ENCODE peak calls at places on chromosomes 16 and 17, in four cellular contexts. One of them, this sample, is unnamed. For H3K4me1 and H3K36me3, the result is how much of the 10 kb centered on the place peaks cover.

GRCh38 chr17:63930951-63931575 is 1.1 kb downstream of the CD79B start:
- DNase-seq in SK-N-SH: peak
- DNase-seq in esophagus muscularis mucosa: no peak
- DNase-seq in ovary: no peak
- DNase-seq in this sample: peak

GRCh38 chr17:74573169-74573568 is 5.9 kb upstream of the CD300H start:
- DNase-seq in esophagus muscularis mucosa: no peak
- DNase-seq in ovary: no peak
- DNase-seq in SK-N-SH: no peak
- DNase-seq in this sample: no peak

GRCh38 chr17:48925251-48925990 is 17.2 kb downstream of the UBE2Z start:
- DNase-seq in SK-N-SH: no peak
- DNase-seq in esophagus muscularis mucosa: no peak
- DNase-seq in ovary: no peak
- DNase-seq in this sample: no peak

GRCh38 chr17:74239169-74239568 is 25.8 kb downstream of the TTYH2 start:
- DNase-seq in ovary: no peak
- DNase-seq in SK-N-SH: no peak
- DNase-seq in esophagus muscularis mucosa: no peak
- DNase-seq in this sample: peak

GRCh38 chr17:33292981-33293867 is at the start of gene ASIC2:
- DNase-seq in SK-N-SH: peak
- DNase-seq in ovary: peak
- DNase-seq in esophagus muscularis mucosa: no peak
- DNase-seq in this sample: no peak

GRCh38 chr17:58049533-58049932 is 33.7 kb upstream of the DYNLL2 start:
- DNase-seq in ovary: no peak
- DNase-seq in esophagus muscularis mucosa: no peak
- DNase-seq in SK-N-SH: no peak
- DNase-seq in this sample: no peak

GRCh38 chr17:42536372-42537155 is 523 bp downstream of the NAGLU start:
- DNase-seq in SK-N-SH: peak
- DNase-seq in esophagus muscularis mucosa: peak
- DNase-seq in ovary: peak
- DNase-seq in this sample: peak

GRCh38 chr17:64150237-64151015 is 20.5 kb upstream of the ERN1 start:
- DNase-seq in esophagus muscularis mucosa: no peak
- DNase-seq in SK-N-SH: no peak
- DNase-seq in ovary: no peak
- DNase-seq in this sample: no peak

GRCh38 chr17:45425125-45425983 is 7.3 kb downstream of the ARHGAP27 start:
- DNase-seq in esophagus muscularis mucosa: no peak
- DNase-seq in ovary: no peak
- DNase-seq in SK-N-SH: peak
- DNase-seq in this sample: no peak

GRCh38 chr16:31055613-31056012 is 18.4 kb downstream of the ZNF668 start:
- DNase-seq in ovary: no peak
- DNase-seq in SK-N-SH: no peak
- DNase-seq in esophagus muscularis mucosa: no peak
- DNase-seq in this sample: no peak

GRCh38 chr17:36511216-36511615 is 23.5 kb downstream of the MYO19 start:
- DNase-seq in SK-N-SH: no peak
- DNase-seq in esophagus muscularis mucosa: no peak
- DNase-seq in ovary: no peak
- DNase-seq in this sample: no peak

GRCh38 chr17:63156986-63157385 is 191.0 kb downstream of the TANC2 start:
- DNase-seq in SK-N-SH: no peak
- DNase-seq in esophagus muscularis mucosa: no peak
- DNase-seq in ovary: no peak
- DNase-seq in this sample: no peak

GRCh38 chr16:17301593-17302135 is 169.1 kb downstream of the XYLT1 start:
- DNase-seq in SK-N-SH: no peak
- DNase-seq in esophagus muscularis mucosa: no peak
- DNase-seq in ovary: no peak
- DNase-seq in this sample: no peak

GRCh38 chr17:39662551-39663339 is 2.4 kb upstream of the TCAP start:
- DNase-seq in SK-N-SH: no peak
- DNase-seq in ovary: no peak
- DNase-seq in esophagus muscularis mucosa: no peak
- DNase-seq in this sample: no peak

GRCh38 chr16:10990378-10990777 is 46.0 kb downstream of the CLEC16A start:
- DNase-seq in ovary: no peak
- DNase-seq in SK-N-SH: no peak
- DNase-seq in esophagus muscularis mucosa: no peak
- DNase-seq in this sample: no peak

GRCh38 chr17:50201226-50201854 is at the start of gene COL1A1:
- DNase-seq in SK-N-SH: peak
- DNase-seq in esophagus muscularis mucosa: no peak
- DNase-seq in ovary: peak
- DNase-seq in this sample: peak

GRCh38 chr17:3693829-3694231 is 2.1 kb downstream of the P2RX5 start:
- DNase-seq in esophagus muscularis mucosa: no peak
- DNase-seq in SK-N-SH: no peak
- DNase-seq in ovary: no peak
- DNase-seq in this sample: no peak

GRCh38 chr17:46772013-46772878 is 46.2 kb downstream of the WNT3 start:
- DNase-seq in SK-N-SH: no peak
- DNase-seq in ovary: peak
- DNase-seq in esophagus muscularis mucosa: no peak
- DNase-seq in this sample: no peak

GRCh38 chr17:56891751-56892150 is 22.1 kb downstream of the TRIM25 start:
- DNase-seq in ovary: no peak
- DNase-seq in SK-N-SH: peak
- DNase-seq in esophagus muscularis mucosa: no peak
- DNase-seq in this sample: no peak

GRCh38 chr17:58007781-58008706 is 998 bp upstream of the SRSF1 start:
- DNase-seq in ovary: peak
- DNase-seq in esophagus muscularis mucosa: no peak
- DNase-seq in SK-N-SH: peak
- DNase-seq in this sample: no peak

GRCh38 chr16:84808812-84809211 is 11.0 kb upstream of the CRISPLD2 start:
- DNase-seq in SK-N-SH: no peak
- DNase-seq in esophagus muscularis mucosa: no peak
- DNase-seq in ovary: peak
- DNase-seq in this sample: no peak

GRCh38 chr17:82399030-82399429 is 19.1 kb upstream of the HEXD start:
- DNase-seq in SK-N-SH: peak
- DNase-seq in esophagus muscularis mucosa: no peak
- DNase-seq in ovary: no peak
- DNase-seq in this sample: no peak

GRCh38 chr16:22816475-22816874 is 2.5 kb downstream of the HS3ST2 start:
- DNase-seq in esophagus muscularis mucosa: no peak
- DNase-seq in SK-N-SH: no peak
- DNase-seq in ovary: no peak
- DNase-seq in this sample: no peak

DNA sequence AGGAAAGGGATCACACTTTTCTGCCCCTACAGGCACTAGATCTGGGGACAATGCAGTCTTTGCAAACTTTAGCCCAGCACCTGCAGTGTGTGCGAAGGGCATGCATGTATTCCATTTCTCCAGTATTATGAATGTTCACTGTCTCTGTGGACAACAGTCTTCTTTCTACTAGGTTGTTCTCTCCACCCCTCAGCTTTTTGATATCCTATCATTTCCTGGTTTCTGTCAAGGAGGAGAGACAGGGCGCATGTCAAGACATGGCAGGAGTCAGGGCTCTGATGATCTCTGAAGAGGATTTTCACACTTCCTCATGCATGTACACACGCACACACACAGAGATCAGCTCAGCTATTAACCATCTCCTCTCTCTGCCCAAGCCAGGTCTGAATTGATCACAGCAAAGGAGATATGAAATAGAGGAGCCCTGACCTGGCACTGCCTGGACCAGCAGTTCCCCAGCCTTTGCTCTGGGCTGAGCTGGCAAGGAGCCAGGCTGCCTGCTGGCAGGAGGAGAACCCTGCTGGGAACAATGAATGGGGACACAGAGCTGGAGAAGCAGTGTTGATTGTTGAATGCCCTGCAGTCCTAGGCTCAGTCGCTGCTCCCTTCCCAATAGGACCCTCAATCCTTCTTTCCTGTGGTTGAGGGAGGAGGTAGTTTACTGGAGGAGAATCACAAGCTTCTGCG is 2.6 kb downstream of the GPR179 start:
- DNase-seq in esophagus muscularis mucosa: no peak
- DNase-seq in SK-N-SH: peak
- DNase-seq in ovary: no peak
- DNase-seq in this sample: peak
- TF ChIP-seq EP300 in esophagus muscularis mucosa: no peak
- TF ChIP-seq EP300 in SK-N-SH: no peak
- TF ChIP-seq EP300 in ovary: no peak
- TF ChIP-seq EP300 in this sample: no peak

GRCh38 chr16:12412252-12412651 is 391.4 kb downstream of the CPPED1 start:
- DNase-seq in esophagus muscularis mucosa: no peak
- DNase-seq in SK-N-SH: no peak
- DNase-seq in ovary: no peak
- DNase-seq in this sample: no peak

GRCh38 chr16:12415072-12415471 is 388.6 kb downstream of the CPPED1 start:
- DNase-seq in ovary: no peak
- DNase-seq in SK-N-SH: no peak
- DNase-seq in esophagus muscularis mucosa: no peak
- DNase-seq in this sample: no peak

GRCh38 chr16:12411521-12411920 is 392.2 kb downstream of the CPPED1 start:
- DNase-seq in SK-N-SH: no peak
- DNase-seq in esophagus muscularis mucosa: no peak
- DNase-seq in ovary: no peak
- DNase-seq in this sample: no peak

GRCh38 chr16:12412890-12413289 is 390.8 kb downstream of the CPPED1 start:
- DNase-seq in esophagus muscularis mucosa: no peak
- DNase-seq in ovary: no peak
- DNase-seq in SK-N-SH: no peak
- DNase-seq in this sample: no peak

DNA sequence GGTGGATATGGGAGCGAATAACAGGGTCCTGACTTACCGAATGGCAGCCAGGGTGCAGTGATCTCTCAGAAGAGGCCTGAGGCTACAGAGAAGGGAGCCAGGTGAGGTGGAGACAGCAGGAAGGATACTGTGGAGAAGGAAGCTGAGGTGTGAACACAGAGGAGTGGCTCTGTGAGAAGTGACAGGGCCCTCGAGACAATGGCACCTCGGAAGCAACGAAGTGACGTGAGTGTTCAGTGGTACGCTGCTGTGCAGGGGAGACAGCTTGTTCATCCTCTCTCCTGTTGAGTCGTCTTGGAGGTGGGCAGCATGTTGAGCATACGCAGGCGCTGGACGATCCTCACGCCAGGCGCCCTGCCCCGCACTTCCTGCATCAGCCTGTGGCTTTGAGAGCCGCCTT is 390.3 kb downstream of the CPPED1 start:
- DNase-seq in SK-N-SH: no peak
- DNase-seq in esophagus muscularis mucosa: no peak
- DNase-seq in ovary: no peak
- DNase-seq in this sample: no peak
- H3K4me1 ChIP-seq in SK-N-SH: under half
- H3K4me1 ChIP-seq in esophagus muscularis mucosa: under half
- H3K4me1 ChIP-seq in ovary: under half
- H3K4me1 ChIP-seq in this sample: under half

DNA sequence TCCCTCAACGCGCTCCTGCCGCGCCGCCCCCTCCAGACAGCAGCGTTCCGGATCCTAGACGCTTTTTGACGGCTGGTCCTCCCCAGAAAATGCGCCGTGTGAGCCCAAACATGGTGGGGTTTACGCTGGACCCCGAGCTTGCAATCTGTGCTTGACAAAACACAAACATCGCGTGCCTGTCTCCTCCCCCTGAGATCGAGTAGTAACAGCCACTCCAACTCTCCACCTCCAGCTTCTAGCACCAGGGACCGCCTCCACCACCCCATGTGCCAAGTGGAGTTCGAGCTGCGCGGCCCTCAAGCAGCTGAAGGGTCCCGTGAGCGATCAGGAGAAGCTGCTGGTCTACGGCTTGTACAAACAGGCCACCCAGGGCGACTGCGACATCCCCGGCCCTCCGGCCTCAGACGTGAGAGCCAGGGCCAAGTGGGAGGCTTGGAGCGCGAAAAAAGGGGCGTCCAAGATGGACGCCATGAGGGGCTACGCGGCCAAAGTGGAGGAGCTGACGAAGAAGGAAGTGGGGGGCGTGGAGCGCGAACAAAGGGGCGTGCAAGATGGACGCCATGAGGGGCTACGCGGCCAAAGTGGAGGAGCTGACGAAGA is 656 bp upstream of the GEMIN4 start:
- DNase-seq in esophagus muscularis mucosa: no peak
- DNase-seq in SK-N-SH: peak
- DNase-seq in ovary: peak
- DNase-seq in this sample: peak
- H3K36me3 ChIP-seq in esophagus muscularis mucosa: under half
- H3K36me3 ChIP-seq in SK-N-SH: under half
- H3K36me3 ChIP-seq in ovary: under half
- H3K36me3 ChIP-seq in this sample: under half

DNA sequence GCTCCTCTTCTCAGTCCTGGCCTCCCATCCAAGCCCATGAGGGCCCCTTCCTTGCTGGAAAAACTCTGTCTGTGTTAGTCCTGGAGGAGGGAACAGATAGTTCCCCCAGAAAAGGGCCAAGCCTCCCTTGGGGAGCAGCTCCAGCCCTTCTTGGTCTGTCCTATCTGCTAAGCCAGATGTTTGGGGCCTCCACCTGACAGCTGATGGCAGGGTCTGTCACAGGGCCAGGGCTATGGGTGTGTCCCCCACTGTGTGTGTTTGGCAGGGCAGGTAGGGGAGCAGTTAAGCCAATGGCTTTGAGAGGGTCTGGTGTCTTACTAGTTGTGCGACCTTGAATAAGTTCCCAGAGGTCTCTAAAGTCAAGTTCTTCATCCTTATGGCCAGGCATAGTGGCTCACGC is 13.6 kb upstream of the SLC4A1 start:
- DNase-seq in ovary: no peak
- DNase-seq in esophagus muscularis mucosa: no peak
- DNase-seq in SK-N-SH: no peak
- DNase-seq in this sample: no peak
- TF ChIP-seq EP300 in ovary: no peak
- TF ChIP-seq EP300 in esophagus muscularis mucosa: no peak
- TF ChIP-seq EP300 in SK-N-SH: no peak
- TF ChIP-seq EP300 in this sample: no peak

GRCh38 chr17:7582401-7583252 is 1.0 kb upstream of the MPDU1 start:
- DNase-seq in esophagus muscularis mucosa: no peak
- DNase-seq in ovary: peak
- DNase-seq in SK-N-SH: no peak
- DNase-seq in this sample: peak
- H3K4me1 ChIP-seq in esophagus muscularis mucosa: under half
- H3K4me1 ChIP-seq in ovary: under half
- H3K4me1 ChIP-seq in SK-N-SH: under half
- H3K4me1 ChIP-seq in this sample: under half

This sample was measured in sigmoid colon.